ENCODE peak calls at places on chromosome 1, in four cellular contexts. One of them, this sample, is unnamed.

GRCh38 chr1:15141933-15142647 is 11.5 kb upstream of the TMEM51 start:
- DNase-seq in Panc1: no peak
- DNase-seq in endothelial cell of umbilical vein: peak; percentile 31
- DNase-seq in tibial artery: no peak
- DNase-seq in this sample: peak; percentile 49

GRCh38 chr1:19367584-19368041 is 55.5 kb downstream of the SLC66A1 start:
- DNase-seq in endothelial cell of umbilical vein: peak; percentile 82
- DNase-seq in Panc1: no peak
- DNase-seq in tibial artery: no peak
- DNase-seq in this sample: no peak

GRCh38 chr1:190172636-190173410 is 304.8 kb downstream of the BRINP3 start:
- DNase-seq in Panc1: no peak
- DNase-seq in endothelial cell of umbilical vein: no peak
- DNase-seq in tibial artery: no peak
- DNase-seq in this sample: no peak

GRCh38 chr1:7295946-7296345 is 475.1 kb upstream of the VAMP3 start:
- DNase-seq in endothelial cell of umbilical vein: no peak
- DNase-seq in Panc1: no peak
- DNase-seq in tibial artery: no peak
- DNase-seq in this sample: no peak

GRCh38 chr1:210558302-210558701 is 229.6 kb downstream of the HHAT start:
- DNase-seq in Panc1: no peak
- DNase-seq in tibial artery: no peak
- DNase-seq in endothelial cell of umbilical vein: no peak
- DNase-seq in this sample: peak; percentile 15

GRCh38 chr1:158564608-158565007 is 5.8 kb downstream of the OR6P1 start:
- DNase-seq in tibial artery: no peak
- DNase-seq in Panc1: no peak
- DNase-seq in endothelial cell of umbilical vein: no peak
- DNase-seq in this sample: no peak

GRCh38 chr1:81142099-81142776 is 658.5 kb upstream of the ADGRL2 start:
- DNase-seq in endothelial cell of umbilical vein: peak; percentile 54
- DNase-seq in tibial artery: no peak
- DNase-seq in Panc1: no peak
- DNase-seq in this sample: peak; percentile 74

GRCh38 chr1:208237241-208237640 is 6.9 kb downstream of the PLXNA2 start:
- DNase-seq in tibial artery: no peak
- DNase-seq in endothelial cell of umbilical vein: peak; percentile 66
- DNase-seq in Panc1: no peak
- DNase-seq in this sample: no peak

GRCh38 chr1:51535006-51535592 is 16.0 kb upstream of the EPS15 start:
- DNase-seq in endothelial cell of umbilical vein: peak; percentile 89
- DNase-seq in tibial artery: peak; percentile 65
- DNase-seq in Panc1: no peak
- DNase-seq in this sample: peak; percentile 66

GRCh38 chr1:224427346-224427745 is 7.3 kb downstream of the WDR26 start:
- DNase-seq in endothelial cell of umbilical vein: peak; percentile 90
- DNase-seq in Panc1: no peak
- DNase-seq in tibial artery: no peak
- DNase-seq in this sample: peak; percentile 70

GRCh38 chr1:217332426-217333065 is 298.3 kb downstream of the GPATCH2 start:
- DNase-seq in endothelial cell of umbilical vein: no peak
- DNase-seq in Panc1: no peak
- DNase-seq in tibial artery: peak; percentile 31
- DNase-seq in this sample: peak; percentile 3

GRCh38 chr1:54459714-54460113 is 53.5 kb upstream of the SSBP3 start:
- DNase-seq in tibial artery: no peak
- DNase-seq in Panc1: no peak
- DNase-seq in endothelial cell of umbilical vein: no peak
- DNase-seq in this sample: no peak
- H3K4me1 ChIP-seq in tibial artery: no peaks in the 10 kb centered on the region
- H3K4me1 ChIP-seq in Panc1: peaks cover 3% of the 10 kb centered on the region
- H3K4me1 ChIP-seq in endothelial cell of umbilical vein: peaks cover 28% of the 10 kb centered on the region
- H3K4me1 ChIP-seq in this sample: peaks cover 8% of the 10 kb centered on the region

GRCh38 chr1:230107941-230108340 is 40.9 kb downstream of the GALNT2 start:
- DNase-seq in tibial artery: no peak
- DNase-seq in endothelial cell of umbilical vein: no peak
- DNase-seq in Panc1: no peak
- DNase-seq in this sample: no peak
- H3K4me1 ChIP-seq in tibial artery: no peaks in the 10 kb centered on the region
- H3K4me1 ChIP-seq in endothelial cell of umbilical vein: peaks cover 25% of the 10 kb centered on the region
- H3K4me1 ChIP-seq in Panc1: peaks cover 60% of the 10 kb centered on the region
- H3K4me1 ChIP-seq in this sample: peaks cover 57% of the 10 kb centered on the region

GRCh38 chr1:66335125-66335524 is 198.8 kb upstream of the SGIP1 start:
- DNase-seq in tibial artery: no peak
- DNase-seq in Panc1: no peak
- DNase-seq in endothelial cell of umbilical vein: peak; percentile 63
- DNase-seq in this sample: no peak

GRCh38 chr1:66335859-66336640 is 197.9 kb upstream of the SGIP1 start:
- DNase-seq in endothelial cell of umbilical vein: peak; percentile 99
- DNase-seq in Panc1: no peak
- DNase-seq in tibial artery: peak; percentile 77
- DNase-seq in this sample: peak; percentile 92

GRCh38 chr1:66334311-66334710 is 199.6 kb upstream of the SGIP1 start:
- DNase-seq in tibial artery: no peak
- DNase-seq in Panc1: no peak
- DNase-seq in endothelial cell of umbilical vein: peak; percentile 66
- DNase-seq in this sample: no peak

GRCh38 chr1:66337249-66337648 is 196.7 kb upstream of the SGIP1 start:
- DNase-seq in endothelial cell of umbilical vein: no peak
- DNase-seq in tibial artery: no peak
- DNase-seq in Panc1: no peak
- DNase-seq in this sample: no peak

GRCh38 chr1:66336641-66336991 is 197.3 kb upstream of the SGIP1 start:
- DNase-seq in tibial artery: no peak
- DNase-seq in endothelial cell of umbilical vein: no peak
- DNase-seq in Panc1: no peak
- DNase-seq in this sample: no peak
- H3K4me1 ChIP-seq in tibial artery: no peaks in the 10 kb centered on the region
- H3K4me1 ChIP-seq in endothelial cell of umbilical vein: peaks cover 69% of the 10 kb centered on the region
- H3K4me1 ChIP-seq in Panc1: no peaks in the 10 kb centered on the region
- H3K4me1 ChIP-seq in this sample: peaks cover 5% of the 10 kb centered on the region

GRCh38 chr1:154222518-154222917 is 1.8 kb downstream of the UBAP2L start:
- DNase-seq in endothelial cell of umbilical vein: no peak
- DNase-seq in tibial artery: no peak
- DNase-seq in Panc1: no peak
- DNase-seq in this sample: no peak
- H3K4me1 ChIP-seq in endothelial cell of umbilical vein: peaks cover 25% of the 10 kb centered on the region
- H3K4me1 ChIP-seq in tibial artery: no peaks in the 10 kb centered on the region
- H3K4me1 ChIP-seq in Panc1: peaks cover 29% of the 10 kb centered on the region
- H3K4me1 ChIP-seq in this sample: peaks cover 3% of the 10 kb centered on the region